ENCODE peak calls at places on chromosomes 13 and 19, in seven cellular contexts. E, X, T, Q, Z, A and W are unnamed samples.
A peak's percentile ranks its signal among the peaks of the same experiment; 100 is the strongest.

GRCh38 chr19:51587264-51588191 is 16.4 kb downstream of the ZNF175 start:
- DNase-seq in X (no peak), A (no peak), T (no peak), Z (no peak), E (no peak), Q (no peak), W (no peak)

GRCh38 chr13:35475960-35476943 is at the start of gene MAB21L1:
- DNase-seq in Z (no peak), A (peak; percentile 50), Q (no peak), T (peak; percentile 85), X (peak; percentile 71), E (peak; percentile 33), W (no peak)

GRCh38 chr19:32407004-32407992 is 1.7 kb downstream of the DPY19L3 start:
- DNase-seq in Q (peak; percentile 73), E (peak; percentile 37), T (peak; percentile 89), Z (no peak), X (peak; percentile 74), A (peak; percentile 65), W (no peak)

GRCh38 chr13:38255600-38255999 is 94.1 kb upstream of the UFM1 start:
- DNase-seq in Z (no peak), A (no peak), X (no peak), Q (no peak), T (no peak), E (no peak), W (no peak)

GRCh38 chr13:78829821-78830220 is 170.9 kb upstream of the OBI1 start:
- DNase-seq in X (no peak), Q (no peak), T (no peak), Z (no peak), A (no peak), E (no peak), W (no peak)

GRCh38 chr19:19552811-19553210 is 14.7 kb downstream of the CILP2 start:
- DNase-seq in E (no peak), T (no peak), A (no peak), Q (no peak), Z (no peak), X (no peak), W (no peak)

GRCh38 chr13:71672527-71672926 is 194.5 kb downstream of the DACH1 start:
- DNase-seq in T (no peak), Z (no peak), E (no peak), X (no peak), Q (no peak), A (no peak), W (no peak)

GRCh38 chr13:42814868-42815267 is 33.5 kb downstream of the FAM216B start:
- DNase-seq in Z (no peak), Q (peak; percentile 96), E (no peak), X (no peak), A (no peak), T (peak; percentile 98), W (no peak)

GRCh38 chr19:12611361-12611699 is 610 bp downstream of the ZNF791 start:
- DNase-seq in A (peak; percentile 72), X (peak; percentile 91), T (peak; percentile 71), Z (peak; percentile 45), E (peak; percentile 77), Q (peak; percentile 50), W (no peak)

GRCh38 chr13:60642552-60642951 is 245.5 kb downstream of the TDRD3 start:
- DNase-seq in Z (no peak), A (no peak), T (no peak), X (no peak), E (no peak), Q (no peak), W (no peak)

GRCh38 chr19:44973982-44974735 is 19.0 kb downstream of the CLPTM1 start:
- DNase-seq in T (no peak), E (no peak), Z (no peak), X (no peak), Q (no peak), A (no peak), W (no peak)

GRCh38 chr13:80665792-80666333 is 324.9 kb upstream of the SPRY2 start:
- DNase-seq in E (no peak), Q (peak; percentile 66), A (no peak), T (no peak), Z (no peak), X (no peak), W (no peak)

GRCh38 chr13:25046985-25047660 is 48.8 kb upstream of the PABPC3 start:
- DNase-seq in E (no peak), A (peak; percentile 43), T (peak; percentile 17), Z (no peak), X (no peak), Q (peak; percentile 7), W (no peak)

GRCh38 chr19:5539431-5539833 is 28.3 kb downstream of the TINCR start:
- DNase-seq in A (peak; percentile 48), X (no peak), E (no peak), Z (no peak), T (no peak), Q (no peak), W (no peak)

GRCh38 chr13:107190065-107190464 is 622.1 kb upstream of the ARGLU1 start:
- DNase-seq in E (no peak), X (no peak), Q (no peak), Z (no peak), T (no peak), A (no peak), W (no peak)

GRCh38 chr19:33302974-33303790 is 848 bp upstream of the CEBPA start:
- DNase-seq in T (peak; percentile 32), Q (no peak), Z (no peak), A (no peak), E (peak; percentile 68), X (peak; percentile 81), W (no peak)

GRCh38 chr13:72651196-72651595 is 76.2 kb downstream of the MZT1 start:
- DNase-seq in X (no peak), Z (peak; percentile 31), A (no peak), E (no peak), Q (peak; percentile 33), T (peak; percentile 0), W (no peak)

GRCh38 chr13:93416943-93417342 is 190.3 kb downstream of the GPC6 start:
- DNase-seq in E (no peak), T (no peak), Z (no peak), A (no peak), Q (no peak), X (no peak), W (no peak)

GRCh38 chr19:42175952-42176648 is 41.4 kb downstream of the DEDD2 start:
- DNase-seq in A (no peak), T (no peak), X (no peak), Z (no peak), Q (no peak), E (no peak), W (no peak)

GRCh38 chr13:26923824-26924605 is 163.4 kb upstream of the GPR12 start:
- DNase-seq in Q (peak; percentile 40), E (no peak), T (peak; percentile 43), Z (no peak), A (no peak), X (no peak), W (no peak)

GRCh38 chr13:45132384-45133064 is 12.2 kb downstream of the GTF2F2 start:
- DNase-seq in Q (no peak), Z (no peak), A (no peak), T (no peak), X (no peak), E (no peak), W (peak; percentile 55)

DNA sequence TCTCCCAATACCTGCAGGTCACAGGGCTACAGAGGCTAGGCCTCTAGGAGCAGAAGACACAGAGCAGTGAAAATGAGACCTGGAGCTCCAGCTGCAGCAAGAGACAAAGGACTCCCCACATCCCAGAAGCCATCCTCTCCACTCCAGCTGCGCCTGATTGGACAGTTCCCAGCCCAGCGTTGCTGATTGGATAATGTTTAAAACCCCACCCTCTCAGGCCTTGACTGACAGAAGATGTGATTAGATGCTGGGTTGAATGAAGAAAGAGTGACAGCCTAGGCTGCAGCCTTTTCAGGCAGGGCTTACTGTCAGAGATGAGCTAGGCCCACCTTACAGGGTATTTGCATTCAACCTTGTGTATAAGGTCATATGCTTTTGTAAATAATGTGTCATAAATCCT is 59.4 kb downstream of the ZNF708 start:
- DNase-seq in E (no peak), Z (no peak), T (no peak), Q (no peak), X (no peak), A (no peak), W (no peak)
- TF ChIP-seq CTCF in E (no peak), Z (no peak), T (no peak), Q (no peak), X (no peak), A (no peak), W (no peak)

DNA sequence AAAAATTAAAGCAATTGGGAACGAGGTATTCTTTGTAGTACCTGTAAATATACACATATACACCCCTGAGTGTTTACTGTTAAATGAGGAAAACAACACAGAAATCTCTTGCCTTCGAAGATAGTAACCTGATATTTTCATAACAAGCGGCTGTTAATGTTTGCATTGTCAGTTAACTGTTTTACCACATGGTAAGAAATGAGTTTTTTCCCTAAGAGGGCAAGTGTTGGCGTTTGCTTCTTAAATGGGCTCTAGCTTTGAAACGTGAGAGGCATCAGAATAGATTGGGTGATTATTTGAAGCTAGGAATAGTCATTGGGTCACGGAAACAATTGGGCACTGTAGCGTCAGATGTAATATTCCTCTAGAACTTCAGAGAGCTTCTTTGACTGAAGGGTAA is 22.0 kb upstream of the UPF3A start:
- DNase-seq in Q (no peak), X (no peak), T (no peak), A (no peak), E (no peak), Z (no peak), W (no peak)
- H3K4me3 ChIP-seq in Q (no peak overlapping the region), X (no peak overlapping the region), T (no peak overlapping the region), A (no peak overlapping the region), E (no peak overlapping the region), Z (no peak overlapping the region), W (no peak overlapping the region)

GRCh38 chr13:39581177-39581576 is 21.8 kb downstream of the LHFPL6 start:
- DNase-seq in T (no peak), E (no peak), X (no peak), A (no peak), Z (no peak), Q (no peak), W (no peak)

GRCh38 chr13:39575641-39576238 is 27.3 kb downstream of the LHFPL6 start:
- DNase-seq in Q (no peak), A (no peak), E (no peak), X (no peak), Z (no peak), T (no peak), W (peak; percentile 31)

GRCh38 chr13:39577203-39577602 is 25.8 kb downstream of the LHFPL6 start:
- DNase-seq in A (no peak), X (no peak), T (no peak), Q (no peak), E (no peak), Z (no peak), W (no peak)

GRCh38 chr13:39578821-39579291 is 24.1 kb downstream of the LHFPL6 start:
- DNase-seq in Z (no peak), Q (no peak), E (no peak), X (no peak), T (no peak), A (no peak), W (no peak)

DNA sequence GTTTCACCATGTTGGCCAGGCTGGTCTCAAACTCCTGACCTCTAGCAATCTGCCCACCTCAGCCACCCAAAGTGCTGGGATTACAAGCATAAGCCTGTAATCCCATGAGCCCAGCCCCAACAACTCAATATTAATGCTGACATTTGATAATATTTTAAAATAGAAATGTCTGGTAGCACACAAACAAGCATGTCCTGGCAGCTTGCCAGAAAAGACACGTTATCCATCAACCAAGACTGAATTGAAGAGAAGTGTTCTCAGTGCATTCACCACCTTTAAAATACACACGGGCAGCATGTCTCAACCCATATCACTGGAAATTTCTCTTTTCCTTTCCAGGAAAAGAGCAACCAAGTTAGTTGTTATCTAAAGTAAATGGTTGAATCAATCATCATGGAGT is 25.2 kb downstream of the LHFPL6 start:
- DNase-seq in X (no peak), T (no peak), Z (no peak), Q (peak; percentile 18), E (no peak), A (no peak), W (no peak)
- TF ChIP-seq CTCF in X (no peak), T (no peak), Z (no peak), Q (no peak), E (no peak), A (no peak), W (no peak)

GRCh38 chr13:100024023-100024422 is 42.4 kb downstream of the ZIC2 start:
- DNase-seq in X (no peak), E (no peak), A (no peak), Z (no peak), T (no peak), Q (no peak), W (no peak)
- H3K4me3 ChIP-seq in X (no peak overlapping the region), E (no peak overlapping the region), A (no peak overlapping the region), Z (no peak overlapping the region), T (no peak overlapping the region), Q (no peak overlapping the region), W (no peak overlapping the region)